ENCODE peak calls at places on chromosome 2, in six cellular contexts. B is progenitor cell of endocrine pancreas, N is fibroblast of pulmonary artery, T is GM20000, Z is glutamatergic neuron, H is spleen. O is an unnamed sample.

GRCh38 chr2:64277101-64277849 is 133.1 kb upstream of the PELI1 start:
- DNase-seq in B (no peak), H (no peak), T (no peak), Z (no peak), N (no peak), O (no peak)

GRCh38 chr2:168703926-168704325 is 98.5 kb upstream of the NOSTRIN start:
- DNase-seq in Z (no peak), B (no peak), N (no peak), H (no peak), T (no peak), O (no peak)

GRCh38 chr2:25672500-25673169 is 742 bp downstream of the DTNB start:
- DNase-seq in N (peak), B (peak), H (peak), T (peak), Z (peak), O (peak)

GRCh38 chr2:129006135-129006885 is 687.6 kb upstream of the HS6ST1 start:
- DNase-seq in N (no peak), T (no peak), Z (no peak), B (no peak), H (no peak), O (no peak)

GRCh38 chr2:15766303-15766861 is 174.0 kb upstream of the MYCN start:
- DNase-seq in Z (no peak), H (no peak), B (no peak), N (no peak), T (no peak), O (no peak)

GRCh38 chr2:21427606-21428005 is 303.8 kb downstream of the TDRD15 start:
- DNase-seq in T (no peak), B (no peak), H (no peak), Z (no peak), N (no peak), O (no peak)

GRCh38 chr2:240170883-240171282 is 30.4 kb upstream of the OTOS start:
- DNase-seq in Z (no peak), H (peak), T (no peak), B (no peak), N (no peak), O (no peak)

GRCh38 chr2:240759454-240759853 is 60.6 kb downstream of the KIF1A start:
- DNase-seq in N (no peak), Z (no peak), H (no peak), T (peak), B (no peak), O (peak)

GRCh38 chr2:126527836-126528490 is 128.0 kb upstream of the GYPC start:
- DNase-seq in T (peak), B (peak), H (peak), N (peak), Z (peak), O (peak)

GRCh38 chr2:130728007-130728454 is 839 bp upstream of the GPR148 start:
- DNase-seq in B (no peak), T (no peak), Z (no peak), N (peak), H (peak), O (peak)

GRCh38 chr2:11749646-11750349 is 3.4 kb downstream of the LPIN1 start:
- DNase-seq in N (no peak), H (peak), Z (peak), T (peak), B (no peak), O (peak)

GRCh38 chr2:86281066-86281700 is 56.2 kb downstream of the REEP1 start:
- DNase-seq in Z (no peak), B (no peak), H (no peak), N (no peak), T (no peak), O (no peak)

GRCh38 chr2:229342376-229342775 is 71.3 kb upstream of the PID1 start:
- DNase-seq in Z (peak), N (peak), B (peak), H (no peak), T (no peak), O (no peak)

GRCh38 chr2:109702250-109702985 is 88.3 kb downstream of the SOWAHC start:
- DNase-seq in N (peak), B (no peak), Z (no peak), H (no peak), T (no peak), O (no peak)

GRCh38 chr2:195649629-195650190 is 7.3 kb upstream of the SLC39A10 start:
- DNase-seq in N (no peak), H (no peak), B (no peak), Z (no peak), T (no peak), O (peak)

GRCh38 chr2:224151161-224151560 is 112.1 kb upstream of the SERPINE2 start:
- DNase-seq in B (no peak), Z (no peak), N (no peak), T (no peak), H (no peak), O (no peak)

GRCh38 chr2:100742884-100743283 is 77.1 kb upstream of the NPAS2 start:
- DNase-seq in N (peak), T (no peak), H (no peak), B (no peak), Z (no peak), O (no peak)

GRCh38 chr2:232382331-232383225 is 4.0 kb downstream of the ALPP start:
- DNase-seq in H (no peak), N (no peak), Z (no peak), T (no peak), B (no peak), O (no peak)

GRCh38 chr2:20613342-20613916 is 37.5 kb downstream of the HS1BP3 start:
- DNase-seq in T (no peak), H (peak), Z (peak), B (no peak), N (no peak), O (no peak)

GRCh38 chr2:53353372-53354111 is 414.1 kb upstream of the CHAC2 start:
- DNase-seq in B (no peak), H (no peak), Z (no peak), N (peak), T (no peak), O (no peak)

GRCh38 chr2:224038049-224038829 is 847 bp downstream of the SERPINE2 start:
- DNase-seq in N (peak), Z (peak), H (peak), B (peak), T (peak), O (peak)

GRCh38 chr2:207749873-207750272 is 19.8 kb downstream of the FZD5 start:
- DNase-seq in T (no peak), B (no peak), H (no peak), Z (no peak), N (no peak), O (no peak)

GRCh38 chr2:55232863-55233657 is 572 bp downstream of the RPS27A start:
- DNase-seq in N (peak), H (peak), B (no peak), T (peak), Z (peak), O (peak)

GRCh38 chr2:46008082-46008870 is 288.9 kb upstream of the EPAS1 start:
- DNase-seq in H (no peak), B (no peak), T (no peak), N (peak), Z (no peak), O (no peak)

GRCh38 chr2:230128943-230129342 is 60.2 kb upstream of the SLC16A14 start:
- DNase-seq in T (no peak), H (no peak), N (peak), Z (no peak), B (no peak), O (no peak)

GRCh38 chr2:1455466-1455865 is 42.2 kb downstream of the TPO start:
- DNase-seq in B (no peak), H (no peak), N (no peak), Z (no peak), T (no peak), O (no peak)

GRCh38 chr2:64151498-64151897 is 7.3 kb upstream of the PELI1 start:
- DNase-seq in Z (no peak), B (no peak), H (no peak), T (no peak), N (no peak), O (no peak)

GRCh38 chr2:174759381-174760064 is 4.7 kb downstream of the CHRNA1 start:
- DNase-seq in H (no peak), N (no peak), T (no peak), B (no peak), Z (no peak), O (no peak)

GRCh38 chr2:70529663-70530062 is 24.0 kb downstream of the TGFA start:
- DNase-seq in Z (no peak), B (no peak), N (no peak), T (no peak), H (no peak), O (no peak)

GRCh38 chr2:65491381-65491903 is 59.0 kb upstream of the SPRED2 start:
- DNase-seq in T (no peak), B (no peak), N (no peak), Z (no peak), H (no peak), O (no peak)

GRCh38 chr2:234420406-234420805 is 76.5 kb downstream of the ARL4C start:
- DNase-seq in B (no peak), Z (no peak), N (no peak), T (no peak), H (no peak), O (no peak)

GRCh38 chr2:30414951-30415350 is 32.1 kb upstream of the LCLAT1 start:
- DNase-seq in T (no peak), B (no peak), Z (no peak), N (no peak), H (no peak), O (no peak)

GRCh38 chr2:16625201-16625729 is 40.4 kb downstream of the CYRIA start:
- DNase-seq in Z (no peak), H (peak), N (peak), B (no peak), T (no peak), O (no peak)

GRCh38 chr2:64345998-64346397 is 108.0 kb upstream of the LGALSL start:
- DNase-seq in B (no peak), N (no peak), T (no peak), Z (no peak), H (no peak), O (no peak)

GRCh38 chr2:235768606-235769005 is 274.8 kb downstream of the AGAP1 start:
- DNase-seq in Z (no peak), T (no peak), H (no peak), B (no peak), N (no peak), O (no peak)

GRCh38 chr2:235763816-235764215 is 270.0 kb downstream of the AGAP1 start:
- DNase-seq in N (no peak), Z (no peak), B (no peak), T (no peak), H (no peak), O (no peak)

GRCh38 chr2:235765181-235765820 is 271.5 kb downstream of the AGAP1 start:
- DNase-seq in H (no peak), T (peak), Z (no peak), N (peak), B (no peak), O (no peak)

GRCh38 chr2:235766206-235766794 is 272.5 kb downstream of the AGAP1 start:
- DNase-seq in B (peak), N (peak), H (no peak), T (peak), Z (peak), O (peak)

GRCh38 chr2:235762832-235763598 is 269.2 kb downstream of the AGAP1 start:
- DNase-seq in N (peak), H (no peak), B (no peak), Z (no peak), T (no peak), O (no peak)
- TF ChIP-seq CTCF in N (peak), H (no peak), B (peak), Z (no peak), T (no peak), O (no peak)

GRCh38 chr2:179963626-179964025 is 43.5 kb downstream of the CWC22 start:
- DNase-seq in B (no peak), Z (no peak), T (no peak), N (peak), H (no peak), O (no peak)
- TF ChIP-seq CTCF in B (no peak), Z (no peak), T (no peak), N (no peak), H (no peak), O (no peak)

GRCh38 chr2:3626817-3627499 is 31.0 kb upstream of the ALLC start:
- DNase-seq in T (no peak), H (peak), Z (no peak), B (no peak), N (no peak), O (no peak)
- TF ChIP-seq CTCF in T (no peak), H (peak), Z (no peak), B (no peak), N (no peak), O (no peak)

DNA sequence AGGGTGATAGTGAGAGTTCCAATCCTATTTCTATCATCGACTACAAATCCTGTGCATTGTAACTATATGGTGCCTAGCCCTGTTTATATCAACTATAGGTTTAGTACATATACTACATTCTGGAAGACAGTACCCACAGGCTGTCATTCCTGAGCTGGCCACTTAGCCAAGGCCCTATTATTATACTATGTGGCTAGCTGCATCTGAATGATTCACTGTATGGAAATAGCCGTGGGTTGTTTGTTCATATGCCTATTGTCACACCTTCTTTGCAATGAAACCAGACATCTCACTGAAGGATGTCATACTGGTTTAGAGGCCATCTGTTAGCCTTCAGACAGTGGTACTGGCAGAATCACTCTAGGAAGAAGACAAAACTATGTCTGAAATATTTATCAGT is 62.3 kb upstream of the FSIP2 start:
- DNase-seq in T (no peak), Z (no peak), H (no peak), B (no peak), N (no peak), O (no peak)
- TF ChIP-seq CTCF in T (no peak), Z (no peak), H (no peak), B (no peak), N (no peak), O (no peak)

O was measured in GM13976.